ENCODE peak calls at places on chromosomes 7 and 10, in seven cellular contexts. T is IMR-90, A is ovary, V is A549, J is HCT116, W is esophagus squamous epithelium, I is prostate gland. R is an unnamed sample. For H3K9me3, the result is how much of the 10 kb centered on the place peaks cover.

GRCh38 chr7:147858421-147858820 is 732.1 kb upstream of the C7orf33 start:
- DNase-seq in T (no peak), A (no peak), V (no peak), J (no peak), W (no peak), I (no peak), R (no peak)

GRCh38 chr10:559767-560047 is 129.8 kb downstream of the DIP2C start:
- DNase-seq in T (no peak), A (no peak), V (no peak), J (no peak), W (no peak), I (no peak), R (no peak)

GRCh38 chr10:123784216-123784615 is 107.4 kb downstream of the CPXM2 start:
- DNase-seq in T (no peak), A (no peak), V (no peak), J (no peak), W (no peak), I (no peak), R (no peak)

GRCh38 chr10:101028446-101029244 is 2.3 kb downstream of the PDZD7 start:
- DNase-seq in T (no peak), A (no peak), V (no peak), J (no peak), W (no peak), I (no peak), R (no peak)

GRCh38 chr10:90712529-90712928 is 145.3 kb downstream of the HTR7 start:
- DNase-seq in T (no peak), A (no peak), V (no peak), J (no peak), W (no peak), I (no peak), R (no peak)

GRCh38 chr10:127028556-127028955 is 123.3 kb downstream of the DOCK1 start:
- DNase-seq in T (no peak), A (no peak), V (no peak), J (no peak), W (no peak), I (no peak), R (no peak)

GRCh38 chr10:44458671-44459403 is 73.9 kb upstream of the CXCL12 start:
- DNase-seq in T (no peak), A (peak), V (no peak), J (no peak), W (no peak), I (no peak), R (no peak)

GRCh38 chr10:10498781-10499180 is 518.9 kb upstream of the CELF2 start:
- DNase-seq in T (peak), A (no peak), V (no peak), J (no peak), W (no peak), I (no peak), R (no peak)

GRCh38 chr10:88800152-88801125 is 2.1 kb upstream of the LIPM start:
- DNase-seq in T (peak), A (no peak), V (no peak), J (no peak), W (no peak), I (no peak), R (no peak)

GRCh38 chr7:71752171-71752935 is 620.4 kb downstream of the GALNT17 start:
- DNase-seq in T (no peak), A (no peak), V (peak), J (no peak), W (no peak), I (no peak), R (no peak)

GRCh38 chr10:110568055-110568735 is 700 bp downstream of the SMC3 start:
- DNase-seq in T (no peak), A (no peak), V (no peak), J (no peak), W (no peak), I (peak), R (no peak)

GRCh38 chr10:61793760-61794713 is 107.5 kb upstream of the ARID5B start:
- DNase-seq in T (peak), A (no peak), V (no peak), J (no peak), W (no peak), I (no peak), R (no peak)

GRCh38 chr10:122455376-122456056 is 1.1 kb downstream of the ARMS2 start:
- DNase-seq in T (no peak), A (no peak), V (no peak), J (no peak), W (no peak), I (no peak), R (no peak)

GRCh38 chr10:484441-484924 is 205.0 kb downstream of the DIP2C start:
- DNase-seq in T (peak), A (no peak), V (no peak), J (no peak), W (no peak), I (no peak), R (no peak)

GRCh38 chr7:1532456-1533254 is 2.2 kb downstream of the MAFK start:
- DNase-seq in T (peak), A (peak), V (peak), J (peak), W (no peak), I (peak), R (peak)

GRCh38 chr7:93736970-93737369 is 153.6 kb downstream of the TFPI2 start:
- DNase-seq in T (no peak), A (no peak), V (no peak), J (no peak), W (no peak), I (no peak), R (no peak)

GRCh38 chr7:93739422-93739821 is 151.1 kb downstream of the TFPI2 start:
- DNase-seq in T (no peak), A (no peak), V (no peak), J (no peak), W (no peak), I (no peak), R (no peak)
- TF ChIP-seq POLR2A in T (no peak), A (no peak), V (no peak), J (no peak), W (no peak), I (no peak), R (no peak)

GRCh38 chr10:107152087-107152486 is 12.4 kb downstream of the SORCS1 start:
- DNase-seq in T (no peak), A (no peak), V (no peak), J (no peak), W (no peak), I (no peak), R (no peak)
- H3K9me3 ChIP-seq in T (under half), A (under half), V (under half), J (half or more), W (under half), I (under half), R (under half)

GRCh38 chr7:120054376-120055100 is 218.4 kb upstream of the KCND2 start:
- DNase-seq in T (no peak), A (no peak), V (no peak), J (no peak), W (no peak), I (no peak), R (no peak)
- H3K27ac ChIP-seq in T (peak), A (peak), V (no peak), J (no peak), W (peak), I (no peak), R (peak)

DNA sequence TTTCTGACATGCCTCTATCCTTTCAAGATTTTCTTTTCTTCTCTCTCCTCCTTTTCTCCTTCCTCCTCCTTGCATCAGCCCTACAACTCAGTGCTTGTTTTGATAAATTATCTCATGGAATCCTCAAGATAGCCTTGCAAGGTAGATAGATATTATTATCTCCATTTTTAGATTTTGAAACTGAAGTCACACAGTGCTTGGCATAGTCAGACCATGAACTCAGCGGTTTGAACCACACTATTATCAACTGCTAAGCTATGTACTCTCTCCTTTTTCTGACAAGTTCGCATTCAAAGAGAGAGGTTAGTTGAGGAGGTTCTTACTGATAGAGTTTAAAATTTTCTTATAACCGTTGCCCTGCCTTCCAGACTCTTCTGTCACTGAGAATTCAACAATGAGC is 79.1 kb downstream of the SUGCT start:
- DNase-seq in T (peak), A (no peak), V (no peak), J (no peak), W (no peak), I (no peak), R (no peak)
- TF ChIP-seq POLR2A in T (no peak), A (no peak), V (no peak), J (no peak), W (no peak), I (no peak), R (no peak)

GRCh38 chr7:56092789-56093531 is at the start of gene PHKG1:
- DNase-seq in T (peak), A (peak), V (peak), J (no peak), W (no peak), I (peak), R (peak)

GRCh38 chr7:56099653-56100052 is 6.6 kb downstream of the CHCHD2 start:
- DNase-seq in T (no peak), A (no peak), V (no peak), J (no peak), W (no peak), I (no peak), R (no peak)

GRCh38 chr7:56097700-56098099 is 4.9 kb upstream of the PHKG1 start:
- DNase-seq in T (peak), A (no peak), V (no peak), J (no peak), W (no peak), I (no peak), R (no peak)
- H3K9me3 ChIP-seq in T (under half), A (under half), V (under half), J (under half), W (under half), I (under half), R (under half)

R was measured in gastrocnemius medialis.